ENCODE peak calls at places on chromosomes 7 and 10, in six cellular contexts. O is brain microvascular endothelial cell; W is upper lobe of right lung; Z is bronchial epithelial cell; R is CD4-positive, CD25-positive, alpha-beta regulatory T cell; K is CD8-positive, alpha-beta memory T cell. U is an unnamed sample.

GRCh38 chr7:123727071-123727837 is 21.5 kb downstream of the WASL start:
- DNase-seq in O (peak), W (no peak), Z (peak), R (no peak), K (no peak), U (no peak)

GRCh38 chr10:25245171-25245570 is 70.4 kb downstream of the GPR158 start:
- DNase-seq in O (no peak), W (no peak), Z (no peak), R (no peak), K (no peak), U (no peak)

GRCh38 chr10:13990392-13990805 is 340.3 kb downstream of the FRMD4A start:
- DNase-seq in O (no peak), W (no peak), Z (no peak), R (no peak), K (no peak), U (no peak)

GRCh38 chr10:132308588-132309451 is 1.1 kb upstream of the STK32C start:
- DNase-seq in O (no peak), W (no peak), Z (no peak), R (no peak), K (no peak), U (no peak)

GRCh38 chr10:14787938-14788337 is 13.2 kb upstream of the FAM107B start:
- DNase-seq in O (peak), W (no peak), Z (peak), R (no peak), K (no peak), U (no peak)

GRCh38 chr10:77016278-77016815 is 621.3 kb downstream of the KCNMA1 start:
- DNase-seq in O (no peak), W (no peak), Z (no peak), R (no peak), K (no peak), U (no peak)

GRCh38 chr7:20447021-20447420 is 116.3 kb downstream of the ITGB8 start:
- DNase-seq in O (no peak), W (no peak), Z (no peak), R (no peak), K (no peak), U (no peak)

GRCh38 chr10:119253433-119254174 is 46.2 kb downstream of the GRK5 start:
- DNase-seq in O (peak), W (no peak), Z (peak), R (no peak), K (no peak), U (no peak)

GRCh38 chr7:152341039-152341913 is 94.5 kb downstream of the KMT2C start:
- DNase-seq in O (peak), W (no peak), Z (peak), R (no peak), K (no peak), U (no peak)

GRCh38 chr10:127973810-127974311 is 67.0 kb downstream of the PTPRE start:
- DNase-seq in O (no peak), W (no peak), Z (no peak), R (no peak), K (no peak), U (no peak)

GRCh38 chr10:28721318-28721717 is 44.0 kb downstream of the BAMBI start:
- DNase-seq in O (no peak), W (no peak), Z (no peak), R (no peak), K (no peak), U (no peak)

GRCh38 chr7:108282427-108282996 is 152.4 kb upstream of the LAMB4 start:
- DNase-seq in O (no peak), W (no peak), Z (no peak), R (no peak), K (no peak), U (no peak)

GRCh38 chr10:15344876-15345285 is 26.2 kb downstream of the FAM171A1 start:
- DNase-seq in O (peak), W (no peak), Z (peak), R (no peak), K (no peak), U (no peak)

GRCh38 chr10:132457328-132458070 is 60.5 kb downstream of the PWWP2B start:
- DNase-seq in O (no peak), W (no peak), Z (no peak), R (no peak), K (no peak), U (peak)

GRCh38 chr10:64271983-64272382 is 750.8 kb downstream of the REEP3 start:
- DNase-seq in O (peak), W (no peak), Z (no peak), R (no peak), K (no peak), U (no peak)

GRCh38 chr7:13508586-13508985 is 480.9 kb downstream of the ETV1 start:
- DNase-seq in O (no peak), W (no peak), Z (peak), R (no peak), K (no peak), U (no peak)
- H3K4me3 ChIP-seq in O (no peak), W (no peak), Z (no peak), R (no peak), K (no peak), U (no peak)

GRCh38 chr10:27437775-27438174 is 66.3 kb upstream of the RAB18 start:
- DNase-seq in O (no peak), W (no peak), Z (no peak), R (no peak), K (no peak), U (no peak)

GRCh38 chr10:27440021-27440420 is 64.1 kb upstream of the RAB18 start:
- DNase-seq in O (no peak), W (no peak), Z (no peak), R (no peak), K (no peak), U (no peak)

GRCh38 chr10:27439101-27439500 is 65.0 kb upstream of the RAB18 start:
- DNase-seq in O (no peak), W (no peak), Z (peak), R (no peak), K (no peak), U (no peak)

GRCh38 chr10:27445070-27445469 is 59.0 kb upstream of the RAB18 start:
- DNase-seq in O (no peak), W (no peak), Z (no peak), R (no peak), K (no peak), U (no peak)

GRCh38 chr10:27440478-27440877 is 63.6 kb upstream of the RAB18 start:
- DNase-seq in O (no peak), W (no peak), Z (no peak), R (no peak), K (no peak), U (no peak)
- H3K4me3 ChIP-seq in O (no peak), W (no peak), Z (no peak), R (no peak), K (no peak), U (no peak)

GRCh38 chr10:60385399-60385738 is 4.3 kb downstream of the ANK3 start:
- DNase-seq in O (no peak), W (no peak), Z (no peak), R (no peak), K (no peak), U (no peak)
- H3K4me3 ChIP-seq in O (no peak), W (no peak), Z (no peak), R (no peak), K (no peak), U (no peak)

DNA sequence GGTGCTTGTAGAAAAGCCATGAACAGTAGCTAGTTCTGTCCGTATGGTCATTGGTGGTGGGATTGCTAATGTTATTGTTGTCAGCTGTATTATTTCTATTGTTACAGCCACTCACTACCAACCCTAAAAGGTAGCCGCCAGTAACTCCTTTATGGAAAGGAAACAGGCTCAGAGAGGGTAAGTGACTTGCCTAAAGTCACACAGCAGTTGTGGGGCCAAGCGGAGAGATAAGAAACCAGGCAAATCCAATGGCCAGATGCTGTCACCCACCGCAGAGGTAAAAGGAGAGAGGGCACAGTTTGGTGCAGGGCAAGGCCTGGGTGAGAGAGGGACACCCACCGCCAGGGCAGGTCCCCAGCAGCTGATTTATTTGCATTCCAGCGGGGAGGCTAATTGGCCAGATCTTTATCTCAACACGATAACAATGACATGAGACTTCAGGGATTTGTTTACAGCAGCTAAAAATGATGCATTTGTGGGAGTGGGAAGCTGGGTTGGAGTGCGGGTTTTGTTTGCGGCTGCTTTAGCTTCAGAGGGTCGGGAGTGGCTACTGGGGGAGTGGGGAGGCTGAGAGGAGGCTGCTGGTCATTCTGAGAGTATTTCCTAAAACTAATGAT is 8.6 kb upstream of the NKX2-3 start:
- DNase-seq in O (no peak), W (no peak), Z (no peak), R (no peak), K (no peak), U (no peak)
- H3K4me3 ChIP-seq in O (no peak), W (no peak), Z (no peak), R (no peak), K (no peak), U (no peak)

GRCh38 chr7:122137291-122138077 is 6.6 kb downstream of the AASS start:
- DNase-seq in O (peak), W (no peak), Z (peak), R (no peak), K (no peak), U (no peak)
- H3K4me3 ChIP-seq in O (peak), W (peak), Z (peak), R (peak), K (no peak), U (no peak)

DNA sequence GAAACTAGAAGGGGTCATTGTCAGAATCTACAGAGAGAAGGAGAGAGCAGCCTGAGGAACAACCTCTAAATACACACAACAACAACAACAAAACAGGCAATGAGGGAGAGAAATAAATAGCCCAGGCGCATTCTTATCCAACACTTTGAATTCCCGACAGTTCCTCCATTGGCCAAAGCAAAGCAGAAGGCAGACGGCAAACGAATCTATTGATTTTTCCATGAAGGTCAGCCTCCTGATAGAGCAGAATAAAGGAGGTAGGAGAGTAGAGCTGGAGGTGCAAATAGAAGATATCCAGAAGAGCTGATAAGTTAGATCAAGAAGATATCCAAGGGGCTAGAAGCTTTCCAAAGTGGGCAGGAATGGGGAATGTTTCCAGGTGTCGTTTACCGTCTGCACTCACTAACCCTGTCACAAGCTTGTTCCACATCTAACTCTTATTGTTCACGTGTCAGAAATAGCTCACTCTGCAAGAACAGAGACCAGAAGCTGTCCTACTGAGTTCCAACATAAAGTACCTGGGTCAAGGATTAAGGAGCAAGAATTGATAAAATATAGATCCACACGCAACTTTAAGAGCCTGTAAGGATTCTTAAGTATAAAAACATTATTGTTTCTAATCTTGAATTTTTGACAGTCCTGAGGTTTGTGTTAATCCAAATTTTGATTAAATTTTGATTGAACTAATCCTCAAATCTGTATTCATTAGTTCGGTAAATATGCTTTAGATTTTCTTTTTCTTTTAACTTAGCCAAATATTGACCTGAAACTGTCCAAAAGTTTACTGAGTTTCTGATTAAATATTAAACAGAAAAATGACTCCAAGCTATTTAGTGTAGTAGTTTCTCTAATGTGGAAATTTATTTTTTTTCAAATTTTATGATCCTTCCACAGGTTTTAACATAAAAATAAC is 45.7 kb downstream of the PTN start:
- DNase-seq in O (no peak), W (no peak), Z (no peak), R (no peak), K (no peak), U (no peak)
- H3K4me3 ChIP-seq in O (no peak), W (no peak), Z (no peak), R (no peak), K (no peak), U (no peak)

GRCh38 chr10:91860885-91861284 is 48.4 kb downstream of the FGFBP3 start:
- DNase-seq in O (no peak), W (no peak), Z (no peak), R (no peak), K (no peak), U (no peak)
- H3K4me3 ChIP-seq in O (no peak), W (no peak), Z (no peak), R (no peak), K (no peak), U (no peak)

DNA sequence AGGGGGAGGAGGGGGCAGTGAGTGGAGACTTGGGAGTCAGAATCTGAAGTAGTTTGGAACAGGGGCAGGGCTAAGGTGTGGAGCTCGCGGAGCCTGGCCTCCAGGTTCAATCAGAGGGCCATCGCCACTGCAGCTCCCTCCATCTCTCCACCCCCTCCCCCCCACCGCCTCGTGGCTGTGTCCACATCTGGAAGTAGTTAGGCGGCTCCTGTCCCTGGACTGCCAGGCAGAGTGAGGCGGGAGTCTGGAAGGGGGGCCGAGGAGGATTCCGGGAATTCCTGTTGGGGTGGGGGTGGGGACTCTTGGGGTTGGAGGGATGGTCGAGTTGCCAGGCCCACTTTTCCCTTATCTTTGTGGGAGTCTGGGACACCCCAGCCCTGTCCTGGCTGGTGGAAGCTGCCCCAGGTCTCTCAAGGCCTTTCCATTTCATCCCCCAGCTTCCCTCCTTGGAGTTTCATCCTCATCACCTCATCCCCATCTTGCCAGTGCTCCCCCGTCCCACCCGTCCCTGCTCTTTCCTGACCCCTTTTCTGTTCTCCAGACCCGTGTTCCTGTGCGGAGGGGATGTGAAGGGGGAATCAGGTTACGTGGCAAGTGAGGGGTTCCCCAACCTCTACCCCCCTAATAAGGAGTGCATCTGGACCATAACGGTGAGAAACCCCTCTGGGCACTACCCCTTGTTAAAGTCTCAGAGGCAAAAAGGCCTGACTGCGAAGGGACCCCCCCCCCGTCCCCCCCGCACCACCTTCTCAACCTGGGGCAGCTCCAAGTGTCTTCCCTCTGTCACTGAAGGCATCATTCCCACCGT is 930 bp downstream of the PCOLCE start:
- DNase-seq in O (peak), W (peak), Z (no peak), R (no peak), K (no peak), U (no peak)
- H3K4me3 ChIP-seq in O (peak), W (peak), Z (no peak), R (no peak), K (peak), U (peak)

GRCh38 chr7:43701502-43701859 is 27.8 kb downstream of the COA1 start:
- DNase-seq in O (no peak), W (no peak), Z (no peak), R (no peak), K (no peak), U (no peak)
- H3K4me3 ChIP-seq in O (no peak), W (no peak), Z (no peak), R (no peak), K (no peak), U (no peak)

DNA sequence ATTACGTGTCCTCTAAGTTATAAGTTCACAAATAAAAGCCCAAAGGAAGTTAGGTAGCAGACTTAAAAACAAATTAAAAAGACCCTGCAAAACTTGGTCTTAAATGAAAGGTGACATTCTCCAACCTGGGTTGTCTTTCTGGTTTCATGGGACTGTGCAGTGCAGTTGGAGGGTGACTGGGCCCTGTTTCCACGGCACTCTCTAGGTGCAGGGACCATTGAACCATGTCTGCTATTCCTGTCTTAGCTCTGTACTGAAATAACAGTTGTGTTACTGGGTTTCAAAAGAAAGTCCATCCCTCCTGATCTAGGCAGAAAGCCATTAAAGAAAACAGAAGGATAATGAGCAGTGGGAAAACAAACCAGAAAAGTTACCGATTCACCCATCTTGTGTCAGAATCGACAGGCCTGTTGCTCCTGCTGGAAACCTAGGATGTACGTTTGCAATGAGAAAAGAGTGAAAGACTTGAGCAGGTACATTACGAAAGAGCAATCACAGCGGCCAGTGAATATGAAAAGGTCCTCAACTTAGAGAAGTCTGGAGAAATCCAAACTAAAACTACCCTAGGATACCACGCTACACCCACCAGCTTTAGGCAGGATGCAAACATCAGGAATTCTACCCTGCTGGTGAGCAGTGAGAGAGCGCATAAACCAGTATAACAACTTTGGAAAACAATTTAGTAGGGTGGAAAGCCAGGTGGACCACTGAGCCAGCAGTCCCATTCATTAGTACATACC is 24.5 kb downstream of the SPDYE6 start:
- DNase-seq in O (no peak), W (no peak), Z (no peak), R (no peak), K (no peak), U (no peak)
- H3K4me3 ChIP-seq in O (no peak), W (no peak), Z (no peak), R (no peak), K (no peak), U (no peak)